ENCODE peak calls at places on chromosomes 1 and 21, in six cellular contexts. O is neuronal stem cell, F is H1, N is trophoblast cell, S is mesenchymal stem cell, P is IMR-90. I is an unnamed sample.

GRCh38 chr1:209769171-209769904 is 13.5 kb downstream of the TRAF3IP3 start:
- DNase-seq in O (no peak), F (no peak), N (no peak), S (peak; percentile 71), P (peak; percentile 87), I (no peak)

GRCh38 chr1:20551945-20552727 is at the start of gene FAM43B:
- DNase-seq in O (peak; percentile 80), F (no peak), N (no peak), S (peak; percentile 63), P (no peak), I (peak; percentile 77)

GRCh38 chr21:45589686-45590245 is 47.5 kb upstream of the SLC19A1 start:
- DNase-seq in O (no peak), F (no peak), N (no peak), S (no peak), P (no peak), I (no peak)

GRCh38 chr1:155038602-155039307 is 5.1 kb downstream of the DCST1 start:
- DNase-seq in O (no peak), F (no peak), N (no peak), S (peak; percentile 63), P (peak; percentile 19), I (no peak)

GRCh38 chr1:153506831-153507413 is 28.9 kb downstream of the S100A6 start:
- DNase-seq in O (no peak), F (no peak), N (peak; percentile 56), S (peak; percentile 93), P (peak; percentile 91), I (no peak)

GRCh38 chr1:182699673-182700350 is 15.4 kb upstream of the RGS8 start:
- DNase-seq in O (peak; percentile 35), F (peak; percentile 50), N (no peak), S (no peak), P (no peak), I (peak; percentile 87)

GRCh38 chr1:197439708-197440107 is 171.7 kb downstream of the CRB1 start:
- DNase-seq in O (no peak), F (no peak), N (no peak), S (no peak), P (no peak), I (no peak)

GRCh38 chr1:50425376-50426107 is 2.3 kb upstream of the DMRTA2 start:
- DNase-seq in O (peak; percentile 53), F (no peak), N (no peak), S (peak; percentile 31), P (no peak), I (peak; percentile 51)

GRCh38 chr1:237891979-237892378 is 1.3 kb upstream of the ZP4 start:
- DNase-seq in O (no peak), F (no peak), N (no peak), S (no peak), P (no peak), I (no peak)

GRCh38 chr1:174883361-174883760 is 116.4 kb upstream of the CACYBP start:
- DNase-seq in O (no peak), F (no peak), N (no peak), S (peak; percentile 22), P (peak; percentile 46), I (no peak)

GRCh38 chr1:176617881-176618280 is 154.9 kb downstream of the PAPPA2 start:
- DNase-seq in O (no peak), F (no peak), N (no peak), S (no peak), P (no peak), I (no peak)

GRCh38 chr21:15390049-15390448 is 325.2 kb upstream of the NRIP1 start:
- DNase-seq in O (no peak), F (no peak), N (no peak), S (no peak), P (no peak), I (no peak)

GRCh38 chr21:38544681-38545080 is 46.4 kb upstream of the ERG start:
- DNase-seq in O (no peak), F (no peak), N (no peak), S (peak; percentile 44), P (no peak), I (no peak)

GRCh38 chr1:245458761-245459174 is 304.0 kb downstream of the KIF26B start:
- DNase-seq in O (no peak), F (no peak), N (peak; percentile 67), S (peak; percentile 33), P (peak; percentile 16), I (no peak)

GRCh38 chr1:178500091-178500770 is 3.5 kb upstream of the CLEC20A start:
- DNase-seq in O (no peak), F (no peak), N (no peak), S (peak; percentile 9), P (no peak), I (peak; percentile 50)

GRCh38 chr1:201958348-201958747 is 3.0 kb downstream of the TIMM17A start:
- DNase-seq in O (no peak), F (no peak), N (no peak), S (no peak), P (no peak), I (no peak)

GRCh38 chr1:239587066-239587465 is 200.7 kb downstream of the CHRM3 start:
- DNase-seq in O (no peak), F (no peak), N (no peak), S (no peak), P (no peak), I (peak; percentile 30)

GRCh38 chr1:37575692-37576091 is 19.0 kb downstream of the DNALI1 start:
- DNase-seq in O (no peak), F (no peak), N (no peak), S (peak; percentile 94), P (peak; percentile 28), I (no peak)

GRCh38 chr1:98865796-98866195 is 138.9 kb downstream of the PLPPR5 start:
- DNase-seq in O (no peak), F (no peak), N (no peak), S (no peak), P (no peak), I (no peak)

GRCh38 chr1:91092503-91092902 is 70.7 kb upstream of the ZNF644 start:
- DNase-seq in O (peak; percentile 48), F (no peak), N (no peak), S (peak; percentile 11), P (no peak), I (no peak)

GRCh38 chr1:95384570-95384969 is 150.6 kb downstream of the RWDD3 start:
- DNase-seq in O (peak; percentile 62), F (peak; percentile 38), N (no peak), S (peak; percentile 6), P (peak; percentile 1), I (peak; percentile 74)

GRCh38 chr1:7470904-7471638 is 300.0 kb upstream of the VAMP3 start:
- DNase-seq in O (no peak), F (no peak), N (peak; percentile 95), S (peak; percentile 98), P (peak; percentile 99), I (no peak)

GRCh38 chr1:205917466-205918248 is 25.6 kb downstream of the SLC26A9 start:
- DNase-seq in O (no peak), F (no peak), N (no peak), S (no peak), P (no peak), I (peak; percentile 19)

GRCh38 chr1:111141803-111142202 is 1.8 kb downstream of the CEPT1 start:
- DNase-seq in O (no peak), F (no peak), N (no peak), S (no peak), P (no peak), I (no peak)

GRCh38 chr1:67894981-67895735 is 61.9 kb upstream of the GNG12 start:
- DNase-seq in O (no peak), F (no peak), N (no peak), S (no peak), P (no peak), I (no peak)

GRCh38 chr1:58618303-58618702 is 41.3 kb upstream of the TACSTD2 start:
- DNase-seq in O (no peak), F (no peak), N (peak; percentile 47), S (peak; percentile 94), P (peak; percentile 99), I (no peak)

GRCh38 chr1:6869002-6869380 is 83.7 kb downstream of the CAMTA1 start:
- DNase-seq in O (no peak), F (no peak), N (no peak), S (no peak), P (no peak), I (no peak)

GRCh38 chr21:33395866-33396265 is 7.3 kb upstream of the IFNGR2 start:
- DNase-seq in O (no peak), F (no peak), N (no peak), S (peak; percentile 25), P (peak; percentile 59), I (no peak)

DNA sequence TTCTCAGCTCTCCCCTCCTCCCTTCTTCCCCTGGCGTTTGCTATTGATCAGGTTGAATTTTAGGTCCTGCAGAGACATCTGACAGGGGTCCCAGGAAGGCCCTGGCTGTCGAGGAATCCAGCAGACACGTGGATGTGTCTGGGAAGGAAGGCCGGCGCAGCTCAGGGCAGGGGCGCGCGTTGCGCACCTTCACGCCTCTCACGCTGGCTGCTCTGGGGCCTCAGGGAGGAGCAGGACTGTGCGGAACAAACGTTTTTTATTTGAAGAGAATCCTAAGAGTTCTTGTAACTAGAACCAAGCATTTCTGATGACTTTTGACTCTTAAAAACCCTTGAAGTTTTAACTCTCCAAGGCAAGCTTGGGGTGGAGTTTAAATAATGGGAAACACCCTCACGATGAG is 54.2 kb downstream of the SLC37A1 start:
- DNase-seq in O (no peak), F (no peak), N (no peak), S (no peak), P (no peak), I (no peak)
- H4K91ac ChIP-seq in O (no peak overlapping the region), F (no peak overlapping the region), N (no peak overlapping the region), S (no peak overlapping the region), P (no peak overlapping the region), I (no peak overlapping the region)

GRCh38 chr1:25501235-25502058 is 42.0 kb upstream of the LDLRAP1 start:
- DNase-seq in O (no peak), F (peak; percentile 57), N (peak; percentile 61), S (peak; percentile 87), P (peak; percentile 89), I (peak; percentile 92)
- H4K91ac ChIP-seq in O (no peak overlapping the region), F (no peak overlapping the region), N (no peak overlapping the region), S (peak overlapping the region; percentile 40), P (peak overlapping the region; percentile 68), I (no peak overlapping the region)

GRCh38 chr1:184112176-184112948 is 60.8 kb downstream of the TSEN15 start:
- DNase-seq in O (no peak), F (no peak), N (no peak), S (no peak), P (no peak), I (no peak)
- H4K91ac ChIP-seq in O (no peak overlapping the region), F (no peak overlapping the region), N (no peak overlapping the region), S (no peak overlapping the region), P (no peak overlapping the region), I (no peak overlapping the region)

GRCh38 chr1:183863852-183864251 is 58.9 kb downstream of the RGL1 start:
- DNase-seq in O (no peak), F (no peak), N (no peak), S (no peak), P (no peak), I (no peak)

GRCh38 chr1:183859865-183860264 is 54.9 kb downstream of the RGL1 start:
- DNase-seq in O (no peak), F (no peak), N (no peak), S (no peak), P (no peak), I (no peak)

GRCh38 chr1:183864611-183865010 is 59.7 kb downstream of the RGL1 start:
- DNase-seq in O (no peak), F (no peak), N (no peak), S (no peak), P (no peak), I (no peak)

DNA sequence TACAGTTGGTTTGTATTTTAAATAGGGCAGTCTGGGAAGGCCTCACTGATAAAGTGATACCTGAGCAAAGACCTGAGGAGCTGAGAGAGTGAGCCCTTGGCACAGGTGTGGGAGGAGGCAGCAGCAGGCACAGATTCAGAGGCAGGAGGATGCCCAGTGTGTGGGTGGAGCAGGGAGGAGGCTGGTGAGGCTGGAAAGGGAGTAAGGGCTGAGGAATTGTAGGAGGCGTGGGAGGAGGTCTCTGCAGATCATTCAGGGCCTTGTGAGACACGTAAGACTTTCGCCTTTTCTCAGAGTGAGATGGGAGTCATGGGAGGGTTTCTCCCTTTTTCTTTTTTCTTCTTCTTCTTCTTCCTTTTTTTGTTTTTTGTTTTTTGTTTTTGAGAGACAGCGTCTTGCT is 58.0 kb downstream of the RGL1 start:
- DNase-seq in O (no peak), F (no peak), N (no peak), S (no peak), P (no peak), I (no peak)
- H4K91ac ChIP-seq in O (no peak overlapping the region), F (no peak overlapping the region), N (no peak overlapping the region), S (no peak overlapping the region), P (no peak overlapping the region), I (no peak overlapping the region)